ENCODE peak calls at places on chromosomes 16 and 17, in five cellular contexts. O is body of pancreas; C is naive thymus-derived CD4-positive, alpha-beta T cell; T is mammary epithelial cell; A is heart right ventricle. V is an unnamed sample. For H3K27me3, the result is how much of the 10 kb centered on the place peaks cover.

GRCh38 chr17:65538679-65539529 is 22.5 kb downstream of the AXIN2 start:
- DNase-seq in C (no peak), T (no peak), O (no peak), A (no peak), V (no peak)

GRCh38 chr17:835263-835662 is 53.1 kb downstream of the MRM3 start:
- DNase-seq in T (peak), A (no peak), O (no peak), C (no peak), V (peak)

GRCh38 chr16:80924372-80924978 is 82.2 kb downstream of the CMC2 start:
- DNase-seq in T (peak), A (peak), C (no peak), O (peak), V (peak)

GRCh38 chr16:3187798-3188674 is at the start of gene OR1F1:
- DNase-seq in O (no peak), A (no peak), T (peak), C (peak), V (peak)

GRCh38 chr16:29818082-29818481 is 2.1 kb downstream of the PAGR1 start:
- DNase-seq in C (no peak), O (no peak), T (no peak), A (no peak), V (no peak)

GRCh38 chr16:10870137-10870776 is 6.7 kb upstream of the CIITA start:
- DNase-seq in T (no peak), C (no peak), O (no peak), A (no peak), V (no peak)

GRCh38 chr16:83996481-83997252 is 28.6 kb downstream of the NECAB2 start:
- DNase-seq in C (no peak), O (no peak), A (no peak), T (no peak), V (no peak)

GRCh38 chr17:59149841-59150511 is 5.0 kb downstream of the SKA2 start:
- DNase-seq in O (no peak), T (peak), C (no peak), A (no peak), V (no peak)

GRCh38 chr17:40321502-40322416 is 12.8 kb downstream of the RARA start:
- DNase-seq in O (peak), A (peak), C (no peak), T (no peak), V (peak)

GRCh38 chr16:8847623-8848022 is 21.2 kb downstream of the CARHSP1 start:
- DNase-seq in O (no peak), C (no peak), T (no peak), A (no peak), V (no peak)

GRCh38 chr16:10495031-10495345 is 85.4 kb downstream of the EMP2 start:
- DNase-seq in C (no peak), A (no peak), T (no peak), O (no peak), V (no peak)

GRCh38 chr16:71676236-71676635 is 48.3 kb downstream of the PHLPP2 start:
- DNase-seq in C (no peak), A (no peak), T (no peak), O (no peak), V (peak)

GRCh38 chr17:64185101-64185500 is 55.2 kb upstream of the ERN1 start:
- DNase-seq in C (no peak), A (no peak), O (no peak), T (no peak), V (no peak)

GRCh38 chr17:63595132-63595531 is 5.6 kb upstream of the TACO1 start:
- DNase-seq in O (no peak), T (no peak), A (no peak), C (no peak), V (no peak)

GRCh38 chr17:82232322-82232785 is 3.5 kb downstream of the SLC16A3 start:
- DNase-seq in O (no peak), A (peak), T (no peak), C (no peak), V (no peak)

GRCh38 chr17:80447790-80448189 is 28.6 kb downstream of the NPTX1 start:
- DNase-seq in A (no peak), C (no peak), O (no peak), T (peak), V (no peak)

GRCh38 chr17:14052886-14053615 is 16.3 kb upstream of the COX10 start:
- DNase-seq in O (no peak), A (no peak), C (no peak), T (peak), V (no peak)

GRCh38 chr16:81717662-81718189 is 61.4 kb upstream of the PLCG2 start:
- DNase-seq in O (no peak), C (no peak), T (no peak), A (no peak), V (no peak)

GRCh38 chr16:85422374-85423185 is 190.5 kb upstream of the GSE1 start:
- DNase-seq in T (no peak), C (no peak), O (peak), A (no peak), V (no peak)

GRCh38 chr17:4901648-4902344 is 1.1 kb downstream of the CHRNE start:
- DNase-seq in A (peak), C (no peak), T (no peak), O (peak), V (no peak)

GRCh38 chr17:79922161-79922569 is 82.9 kb upstream of the CBX4 start:
- DNase-seq in O (peak), A (no peak), C (no peak), T (no peak), V (no peak)

GRCh38 chr17:49061524-49061943 is 64.3 kb downstream of the IGF2BP1 start:
- DNase-seq in O (no peak), C (no peak), T (peak), A (no peak), V (peak)

GRCh38 chr17:14753383-14753782 is 452.5 kb downstream of the HS3ST3B1 start:
- DNase-seq in O (no peak), C (no peak), A (no peak), T (no peak), V (no peak)

GRCh38 chr16:19874026-19874425 is 10.6 kb downstream of the GPRC5B start:
- DNase-seq in C (no peak), A (no peak), O (no peak), T (no peak), V (no peak)

GRCh38 chr17:14972844-14973243 is 292.3 kb downstream of the PMP22 start:
- DNase-seq in A (no peak), T (no peak), C (no peak), O (no peak), V (no peak)

GRCh38 chr16:57233944-57234706 is 10.9 kb upstream of the ARL2BP start:
- DNase-seq in A (no peak), T (no peak), C (no peak), O (no peak), V (no peak)

GRCh38 chr17:40309031-40309937 is at the start of gene RARA:
- DNase-seq in A (peak), T (no peak), O (peak), C (no peak), V (peak)

GRCh38 chr16:67244387-67245188 is 2.7 kb downstream of the FHOD1 start:
- DNase-seq in A (peak), C (peak), T (peak), O (peak), V (peak)

GRCh38 chr16:5071341-5071680 is 332 bp upstream of the ALG1 start:
- DNase-seq in C (no peak), T (no peak), O (no peak), A (no peak), V (no peak)

GRCh38 chr17:6323626-6324356 is 111.1 kb downstream of the AIPL1 start:
- DNase-seq in C (no peak), A (no peak), O (peak), T (peak), V (peak)

GRCh38 chr16:25707982-25708583 is 16.3 kb downstream of the HS3ST4 start:
- DNase-seq in O (peak), T (peak), A (no peak), C (no peak), V (peak)

DNA sequence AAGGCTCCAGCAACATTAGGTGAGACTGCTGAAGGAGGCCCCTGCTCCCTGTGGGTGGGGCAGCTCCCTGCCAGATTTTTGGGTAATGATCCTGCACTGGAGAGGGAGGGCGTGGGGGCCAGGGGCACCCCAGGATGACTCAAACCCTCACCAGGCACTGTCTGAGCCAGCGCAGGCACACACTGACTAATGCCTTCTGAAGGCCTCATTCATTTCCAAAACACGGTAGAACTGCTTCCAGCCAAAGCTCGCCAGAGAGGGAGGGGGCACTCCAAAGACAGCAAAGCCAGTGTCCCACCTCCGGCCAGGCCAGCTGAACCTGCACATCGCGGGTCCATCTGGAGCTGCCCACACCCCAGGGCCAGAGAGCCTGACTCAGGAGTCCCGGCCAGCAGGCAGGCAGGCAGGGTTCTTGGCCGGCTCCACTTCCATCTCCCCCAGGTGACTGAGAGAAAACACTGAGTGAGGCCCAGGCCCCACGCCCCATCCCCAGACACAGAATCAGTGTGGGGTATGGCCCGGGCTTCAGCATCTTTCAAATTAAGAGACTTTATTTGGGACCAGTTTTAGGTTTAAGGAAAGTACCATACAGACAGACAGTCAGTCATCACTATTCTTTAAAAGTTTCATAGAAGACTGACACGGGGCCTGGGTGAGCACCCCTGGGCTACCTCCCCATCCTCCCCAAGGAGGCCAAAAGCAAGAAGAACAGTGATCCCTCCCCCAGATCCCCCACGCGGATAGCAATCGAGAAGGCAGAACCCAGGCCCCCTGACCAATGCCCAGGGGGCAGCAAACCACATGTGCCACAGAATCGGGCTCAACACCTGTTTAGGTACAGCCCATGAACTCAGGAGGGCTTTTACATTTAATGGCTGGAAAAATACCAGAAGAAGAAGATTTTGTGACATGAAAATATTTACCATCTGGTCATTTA is 2.3 kb downstream of the PIEZO1 start:
- DNase-seq in A (peak), O (no peak), C (no peak), T (peak), V (no peak)
- H3K4me3 ChIP-seq in A (no peak), O (no peak), C (peak), T (peak), V (no peak)

DNA sequence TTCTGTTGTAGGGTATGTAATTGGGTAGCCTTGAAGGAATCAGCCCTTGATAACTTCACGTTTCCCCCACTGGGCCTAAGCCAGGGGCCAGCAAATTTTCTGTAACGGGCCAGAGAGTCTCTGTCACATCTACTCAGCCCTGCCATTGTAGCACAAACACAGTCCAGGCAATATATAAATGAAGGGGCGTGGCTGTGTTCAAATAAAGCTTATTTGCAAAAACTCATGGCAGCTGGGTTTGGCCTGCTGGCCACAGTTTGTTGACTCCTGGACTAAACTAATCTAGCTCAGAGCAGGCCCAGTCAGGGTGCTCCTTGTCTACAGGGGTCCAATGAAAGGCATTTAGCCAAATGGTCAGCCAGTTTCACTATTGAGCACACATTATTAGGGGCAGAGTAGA is 141.6 kb downstream of the CCDC182 start:
- DNase-seq in T (no peak), O (no peak), C (no peak), A (no peak), V (no peak)
- H3K27ac ChIP-seq in T (no peak), O (no peak), C (peak), A (peak), V (no peak)

DNA sequence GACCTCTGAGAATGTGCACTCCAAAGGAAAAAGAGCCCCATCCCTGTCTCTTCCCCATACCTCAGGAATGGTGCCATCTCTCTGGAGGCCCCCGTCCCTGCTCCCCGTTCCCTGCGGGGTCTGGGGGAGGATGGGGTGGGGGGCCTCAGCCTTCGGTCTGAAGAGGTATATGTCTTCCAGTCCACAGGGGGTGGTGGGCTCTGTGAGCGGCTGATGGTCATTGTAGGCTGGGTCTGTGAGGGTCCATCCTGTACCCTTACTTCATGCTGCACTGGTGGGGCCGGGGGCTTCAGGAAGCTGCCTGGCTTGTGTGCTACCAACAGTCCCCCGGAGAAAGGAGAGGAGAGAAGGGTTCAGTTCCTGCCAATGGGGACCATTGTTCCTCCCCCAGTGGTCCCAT is 6.1 kb downstream of the GAS2L2 start:
- DNase-seq in C (no peak), T (no peak), O (no peak), A (no peak), V (no peak)
- H3K27me3 ChIP-seq in C (under half), T (under half), O (under half), A (half or more), V (under half)

GRCh38 chr16:73016488-73016830 is 31.5 kb downstream of the ZFHX3 start:
- DNase-seq in A (no peak), T (no peak), C (no peak), O (no peak), V (no peak)
- H3K4me3 ChIP-seq in A (no peak), T (no peak), C (no peak), O (no peak), V (no peak)